ENCODE peak calls at places on chromosomes 5 and 9, in four cellular contexts. One of them, this sample, is unnamed.

GRCh38 chr9:72399391-72399790 is 34.4 kb upstream of the ZFAND5 start:
- DNase-seq in anterior cingulate cortex: no peak
- DNase-seq in memory B cell: no peak
- DNase-seq in HEK293T: no peak
- DNase-seq in this sample: no peak

GRCh38 chr9:14173730-14174129 is 140.2 kb downstream of the NFIB start:
- DNase-seq in memory B cell: no peak
- DNase-seq in anterior cingulate cortex: no peak
- DNase-seq in HEK293T: no peak
- DNase-seq in this sample: no peak

GRCh38 chr9:89661391-89661949 is 56.7 kb downstream of the GADD45G start:
- DNase-seq in memory B cell: no peak
- DNase-seq in HEK293T: no peak
- DNase-seq in anterior cingulate cortex: no peak
- DNase-seq in this sample: peak

GRCh38 chr5:157596449-157596848 is 20.9 kb upstream of the ADAM19 start:
- DNase-seq in anterior cingulate cortex: no peak
- DNase-seq in memory B cell: peak
- DNase-seq in HEK293T: no peak
- DNase-seq in this sample: no peak

GRCh38 chr5:36897616-36898015 is 21.0 kb downstream of the NIPBL start:
- DNase-seq in HEK293T: no peak
- DNase-seq in memory B cell: no peak
- DNase-seq in anterior cingulate cortex: no peak
- DNase-seq in this sample: no peak

GRCh38 chr5:150510460-150511263 is 2.7 kb downstream of the NDST1 start:
- DNase-seq in anterior cingulate cortex: no peak
- DNase-seq in HEK293T: no peak
- DNase-seq in memory B cell: no peak
- DNase-seq in this sample: peak

GRCh38 chr5:153905214-153905613 is 133.5 kb downstream of the FAM114A2 start:
- DNase-seq in anterior cingulate cortex: no peak
- DNase-seq in memory B cell: no peak
- DNase-seq in HEK293T: no peak
- DNase-seq in this sample: no peak

GRCh38 chr5:73911761-73912393 is 285.9 kb downstream of the ARHGEF28 start:
- DNase-seq in memory B cell: no peak
- DNase-seq in anterior cingulate cortex: no peak
- DNase-seq in HEK293T: no peak
- DNase-seq in this sample: no peak

GRCh38 chr5:51495672-51496071 is 112.4 kb downstream of the ISL1 start:
- DNase-seq in anterior cingulate cortex: no peak
- DNase-seq in memory B cell: no peak
- DNase-seq in HEK293T: no peak
- DNase-seq in this sample: no peak

GRCh38 chr9:123617952-123618678 is 262.1 kb downstream of the CRB2 start:
- DNase-seq in memory B cell: no peak
- DNase-seq in HEK293T: no peak
- DNase-seq in anterior cingulate cortex: no peak
- DNase-seq in this sample: no peak

GRCh38 chr9:127763918-127764384 is 14.5 kb downstream of the SH2D3C start:
- DNase-seq in anterior cingulate cortex: no peak
- DNase-seq in HEK293T: no peak
- DNase-seq in memory B cell: no peak
- DNase-seq in this sample: peak

GRCh38 chr9:69168709-69169217 is 5.3 kb upstream of the TJP2 start:
- DNase-seq in HEK293T: no peak
- DNase-seq in anterior cingulate cortex: no peak
- DNase-seq in memory B cell: peak
- DNase-seq in this sample: no peak

GRCh38 chr5:38853753-38854470 is 8.1 kb downstream of the OSMR start:
- DNase-seq in memory B cell: no peak
- DNase-seq in anterior cingulate cortex: no peak
- DNase-seq in HEK293T: no peak
- DNase-seq in this sample: no peak

GRCh38 chr9:132125944-132126720 is 35.7 kb upstream of the NTNG2 start:
- DNase-seq in HEK293T: no peak
- DNase-seq in memory B cell: no peak
- DNase-seq in anterior cingulate cortex: no peak
- DNase-seq in this sample: no peak

GRCh38 chr9:127295005-127295404 is 30.4 kb downstream of the GARNL3 start:
- DNase-seq in HEK293T: no peak
- DNase-seq in anterior cingulate cortex: no peak
- DNase-seq in memory B cell: no peak
- DNase-seq in this sample: no peak

GRCh38 chr5:172334196-172334595 is 50.6 kb upstream of the UBTD2 start:
- DNase-seq in memory B cell: no peak
- DNase-seq in anterior cingulate cortex: no peak
- DNase-seq in HEK293T: no peak
- DNase-seq in this sample: no peak

GRCh38 chr9:31848505-31849285 is 535.7 kb upstream of the ACO1 start:
- DNase-seq in memory B cell: no peak
- DNase-seq in HEK293T: no peak
- DNase-seq in anterior cingulate cortex: no peak
- DNase-seq in this sample: no peak

GRCh38 chr5:122150128-122150685 is 20.9 kb downstream of the ZNF474 start:
- DNase-seq in HEK293T: no peak
- DNase-seq in anterior cingulate cortex: no peak
- DNase-seq in memory B cell: no peak
- DNase-seq in this sample: no peak

GRCh38 chr5:130715541-130715940 is 449.5 kb downstream of the HINT1 start:
- DNase-seq in memory B cell: no peak
- DNase-seq in HEK293T: no peak
- DNase-seq in anterior cingulate cortex: no peak
- DNase-seq in this sample: no peak

This sample was measured in pons.